ENCODE peak calls at places on chromosomes 11 and 22, in ten cellular contexts. F, H, M, N, K, C, Y, Z, L and R are unnamed samples.

GRCh38 chr11:17515443-17516176 is 28.6 kb downstream of the USH1C start:
- DNase-seq in Z (no peak), F (no peak), M (no peak), Y (no peak), L (no peak), N (no peak), K (no peak), C (no peak), H (no peak), R (no peak)

GRCh38 chr11:27391336-27392015 is 28.5 kb upstream of the CCDC34 start:
- DNase-seq in Z (no peak), Y (no peak), F (no peak), H (no peak), C (no peak), N (no peak), M (no peak), L (no peak), K (no peak), R (no peak)

GRCh38 chr11:128587415-128587814 is at the start of gene ETS1:
- DNase-seq in Y (no peak), K (peak; percentile 29), N (peak; percentile 43), M (peak; percentile 32), H (no peak), L (no peak), Z (no peak), C (no peak), F (no peak), R (no peak)

GRCh38 chr11:120339394-120339890 is 3.2 kb downstream of the ARHGEF12 start:
- DNase-seq in K (peak; percentile 52), H (no peak), F (peak; percentile 37), C (no peak), Z (no peak), M (peak; percentile 52), Y (no peak), L (no peak), N (peak; percentile 63), R (no peak)

GRCh38 chr11:112861356-112861755 is 99.9 kb upstream of the NCAM1 start:
- DNase-seq in H (no peak), F (no peak), Z (no peak), Y (no peak), L (no peak), C (no peak), N (no peak), K (no peak), M (no peak), R (no peak)

GRCh38 chr11:2531987-2532703 is 87.3 kb downstream of the KCNQ1 start:
- DNase-seq in Y (peak; percentile 52), M (no peak), N (no peak), C (peak; percentile 61), F (no peak), Z (no peak), H (no peak), L (no peak), K (no peak), R (no peak)

GRCh38 chr11:2551131-2551530 is 106.3 kb downstream of the KCNQ1 start:
- DNase-seq in L (no peak), F (no peak), Y (no peak), C (peak; percentile 40), Z (no peak), N (no peak), M (no peak), K (no peak), H (no peak), R (no peak)

GRCh38 chr22:37260939-37261338 is 16.9 kb upstream of the RAC2 start:
- DNase-seq in L (no peak), M (peak; percentile 72), C (peak; percentile 74), K (peak; percentile 38), F (peak; percentile 39), Y (peak; percentile 59), H (no peak), Z (peak; percentile 59), N (no peak), R (peak; percentile 53)

GRCh38 chr11:65973439-65974110 is 12.0 kb downstream of the SART1 start:
- DNase-seq in C (no peak), K (peak; percentile 13), Y (no peak), F (peak; percentile 41), H (no peak), L (no peak), N (peak; percentile 99), Z (no peak), M (peak; percentile 53), R (no peak)

GRCh38 chr11:48141475-48142100 is 75.0 kb upstream of the OR4B1 start:
- DNase-seq in K (peak; percentile 32), C (no peak), F (peak; percentile 45), N (no peak), Z (no peak), H (no peak), Y (no peak), L (no peak), M (peak; percentile 61), R (no peak)

GRCh38 chr11:67262731-67263675 is 3.3 kb upstream of the GRK2 start:
- DNase-seq in C (peak; percentile 92), Y (peak; percentile 90), L (peak; percentile 64), Z (peak; percentile 83), M (peak; percentile 77), K (peak; percentile 68), N (peak; percentile 85), H (peak; percentile 49), F (peak; percentile 75), R (peak; percentile 67)

GRCh38 chr11:118607401-118608267 is at the start of gene PHLDB1:
- DNase-seq in F (peak; percentile 69), N (peak; percentile 44), C (peak; percentile 83), L (peak; percentile 32), Y (peak; percentile 86), M (peak; percentile 79), H (no peak), Z (peak; percentile 52), K (peak; percentile 70), R (peak; percentile 44)

GRCh38 chr11:116504541-116505149 is 268.1 kb downstream of the BUD13 start:
- DNase-seq in L (no peak), K (no peak), M (no peak), F (no peak), H (no peak), Y (no peak), Z (no peak), C (no peak), N (no peak), R (no peak)

GRCh38 chr11:849951-850776 is 7.5 kb downstream of the TSPAN4 start:
- DNase-seq in M (no peak), L (no peak), Y (no peak), H (no peak), Z (no peak), F (no peak), C (no peak), K (no peak), N (no peak), R (no peak)

GRCh38 chr22:27775698-27776409 is 25.7 kb downstream of the MN1 start:
- DNase-seq in L (no peak), Y (no peak), K (no peak), H (no peak), M (no peak), N (no peak), F (no peak), C (no peak), Z (peak; percentile 50), R (no peak)

GRCh38 chr22:27775087-27775697 is 26.4 kb downstream of the MN1 start:
- DNase-seq in N (no peak), Y (peak; percentile 70), K (no peak), L (no peak), M (peak; percentile 50), C (peak; percentile 84), H (no peak), Z (no peak), F (no peak), R (no peak)

GRCh38 chr22:27773236-27773550 is 28.4 kb downstream of the MN1 start:
- DNase-seq in K (no peak), L (no peak), Z (no peak), M (no peak), C (no peak), H (no peak), F (no peak), N (no peak), Y (no peak), R (no peak)

GRCh38 chr22:27772370-27773235 is 29.0 kb downstream of the MN1 start:
- DNase-seq in H (no peak), K (no peak), Z (no peak), F (no peak), M (no peak), N (no peak), C (no peak), Y (no peak), L (no peak), R (no peak)

DNA sequence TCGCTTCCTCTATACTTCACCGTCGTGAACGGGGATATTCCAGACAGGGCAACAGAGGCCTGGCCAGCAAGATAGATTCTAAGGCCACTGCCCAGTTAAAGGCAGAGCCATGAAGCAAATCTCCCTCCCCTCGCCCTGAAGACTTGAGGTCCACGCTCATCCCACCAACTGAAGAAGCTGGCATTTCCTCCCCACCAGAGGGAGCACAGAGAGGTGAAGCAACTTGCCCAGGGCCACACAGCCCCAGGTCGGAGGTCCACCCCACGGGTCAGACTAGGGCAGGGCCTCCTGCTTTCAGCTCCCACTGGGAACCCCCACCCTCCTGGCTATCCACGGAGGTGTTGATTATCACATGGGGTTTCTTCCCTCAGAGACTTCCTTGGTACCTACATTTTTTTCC is 27.4 kb downstream of the MN1 start:
- DNase-seq in Y (no peak), C (no peak), F (no peak), M (no peak), L (no peak), H (no peak), Z (no peak), N (no peak), K (no peak), R (no peak)
- TF ChIP-seq CTCF in Y (no peak), C (no peak), F (peak; percentile 15), M (no peak), L (no peak), H (no peak), Z (no peak), N (no peak), K (no peak), R (no peak)

DNA sequence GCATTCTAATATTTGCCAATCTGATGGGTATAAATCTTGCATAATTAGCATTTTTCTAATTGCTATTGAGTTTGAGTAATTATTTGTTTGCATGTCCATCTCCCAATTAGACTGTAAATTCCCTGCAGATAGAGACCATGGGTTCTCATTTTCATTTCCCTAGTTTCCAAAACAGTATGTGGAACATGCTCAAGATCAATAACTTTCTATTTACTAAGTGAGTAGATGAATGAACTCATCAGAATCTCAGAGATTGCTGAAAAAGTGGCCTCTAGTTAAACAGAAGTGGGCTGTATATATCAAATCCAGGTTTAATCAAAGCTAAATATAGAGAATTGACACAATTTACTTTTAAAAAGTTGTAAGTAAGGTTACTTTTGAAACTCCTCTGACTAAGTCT is 138.0 kb upstream of the PGR start:
- DNase-seq in M (no peak), Y (no peak), C (no peak), L (no peak), F (no peak), Z (no peak), N (no peak), H (no peak), K (no peak), R (no peak)
- TF ChIP-seq CTCF in M (no peak), Y (no peak), C (no peak), L (no peak), F (no peak), Z (no peak), N (no peak), H (no peak), K (no peak), R (no peak)

GRCh38 chr22:47563406-47564157 is 801.1 kb downstream of the TBC1D22A start:
- DNase-seq in L (no peak), F (no peak), H (no peak), M (no peak), C (no peak), Y (no peak), K (no peak), N (no peak), Z (no peak), R (no peak)
- TF ChIP-seq CTCF in L (no peak), F (no peak), H (no peak), M (no peak), C (no peak), Y (no peak), K (no peak), N (no peak), Z (no peak), R (no peak)

GRCh38 chr11:132632641-132633124 is 899.6 kb downstream of the OPCML start:
- DNase-seq in Y (no peak), F (peak; percentile 100), K (peak; percentile 95), L (no peak), Z (no peak), C (no peak), M (peak; percentile 99), N (peak; percentile 76), H (no peak), R (no peak)
- TF ChIP-seq CTCF in Y (no peak), F (no peak), K (no peak), L (no peak), Z (no peak), C (no peak), M (no peak), N (no peak), H (no peak), R (no peak)